ENCODE peak calls at places on chromosome 16, in four cellular contexts. T is mesendoderm, R is transverse colon, X is body of pancreas. P is an unnamed sample.
A peak's percentile ranks its signal among the peaks of the same experiment; 100 is the strongest.

GRCh38 chr16:69310479-69311114 is 553 bp upstream of the VPS4A start:
- DNase-seq in T (no peak), R (no peak), X (no peak), P (no peak)

GRCh38 chr16:81261049-81261648 is 22.7 kb downstream of the BCO1 start:
- DNase-seq in T (peak; percentile 45), R (no peak), X (no peak), P (no peak)

GRCh38 chr16:80739523-80739922 is 64.9 kb downstream of the CDYL2 start:
- DNase-seq in T (no peak), R (no peak), X (no peak), P (no peak)

GRCh38 chr16:57594531-57595031 is 33.8 kb upstream of the ADGRG1 start:
- DNase-seq in T (no peak), R (no peak), X (no peak), P (no peak)

GRCh38 chr16:9049241-9049640 is 42.2 kb upstream of the HAPSTR1 start:
- DNase-seq in T (no peak), R (no peak), X (no peak), P (no peak)

GRCh38 chr16:31333686-31334649 is 21.0 kb upstream of the ITGAX start:
- DNase-seq in T (peak; percentile 76), R (no peak), X (no peak), P (no peak)

GRCh38 chr16:275041-275621 is 613 bp downstream of the RGS11 start:
- DNase-seq in T (no peak), R (no peak), X (peak; percentile 44), P (no peak)

GRCh38 chr16:23156110-23156509 is 6.9 kb upstream of the USP31 start:
- DNase-seq in T (no peak), R (no peak), X (no peak), P (no peak)

GRCh38 chr16:52469775-52470174 is 77.2 kb downstream of the TOX3 start:
- DNase-seq in T (peak; percentile 48), R (no peak), X (no peak), P (no peak)

GRCh38 chr16:70736454-70737376 is 50.9 kb upstream of the MTSS2 start:
- DNase-seq in T (no peak), R (no peak), X (no peak), P (no peak)

GRCh38 chr16:50505714-50506542 is 42.3 kb upstream of the NKD1 start:
- DNase-seq in T (peak; percentile 87), R (no peak), X (no peak), P (no peak)

GRCh38 chr16:30761427-30761927 is 385 bp downstream of the CFAP119 start:
- DNase-seq in T (peak; percentile 61), R (peak; percentile 43), X (no peak), P (peak; percentile 59)

GRCh38 chr16:21608647-21609328 is 9.4 kb downstream of the METTL9 start:
- DNase-seq in T (no peak), R (no peak), X (no peak), P (no peak)

GRCh38 chr16:50102046-50102756 is 36.4 kb downstream of the HEATR3 start:
- DNase-seq in T (no peak), R (no peak), X (no peak), P (no peak)

GRCh38 chr16:24077989-24078388 is 178.1 kb upstream of the CACNG3 start:
- DNase-seq in T (no peak), R (no peak), X (no peak), P (no peak)

GRCh38 chr16:28531777-28532744 is 6.7 kb downstream of the NUPR1 start:
- DNase-seq in T (peak; percentile 67), R (peak; percentile 86), X (peak; percentile 93), P (peak; percentile 91)

GRCh38 chr16:78648517-78648916 is 549.1 kb downstream of the WWOX start:
- DNase-seq in T (no peak), R (no peak), X (no peak), P (no peak)

GRCh38 chr16:17544785-17545184 is 74.0 kb upstream of the XYLT1 start:
- DNase-seq in T (peak; percentile 53), R (no peak), X (no peak), P (peak; percentile 20)

GRCh38 chr16:74485916-74486315 is 64.6 kb upstream of the CLEC18B start:
- DNase-seq in T (peak; percentile 73), R (no peak), X (no peak), P (no peak)

GRCh38 chr16:66052745-66053144 is 313.7 kb upstream of the CDH5 start:
- DNase-seq in T (no peak), R (no peak), X (no peak), P (no peak)

GRCh38 chr16:14002416-14002815 is 68.7 kb upstream of the MRTFB start:
- DNase-seq in T (no peak), R (no peak), X (no peak), P (no peak)

GRCh38 chr16:24717411-24717810 is 12.0 kb upstream of the TNRC6A start:
- DNase-seq in T (no peak), R (no peak), X (no peak), P (no peak)

GRCh38 chr16:66984902-66985311 is 3.5 kb upstream of the CES4A start:
- DNase-seq in T (no peak), R (no peak), X (no peak), P (no peak)

GRCh38 chr16:1828645-1829410 is 1.8 kb downstream of the FAHD1 start:
- DNase-seq in T (no peak), R (no peak), X (no peak), P (peak; percentile 59)
- H3K4me3 ChIP-seq in T (no peak overlapping the region), R (peak overlapping the region; percentile 62), X (no peak overlapping the region), P (peak overlapping the region; percentile 92)

GRCh38 chr16:3690470-3690918 is 26.8 kb downstream of the TRAP1 start:
- DNase-seq in T (peak; percentile 91), R (peak; percentile 89), X (peak; percentile 92), P (peak; percentile 88)
- H3K4me3 ChIP-seq in T (no peak overlapping the region), R (no peak overlapping the region), X (no peak overlapping the region), P (no peak overlapping the region)

GRCh38 chr16:85759631-85760419 is 8.9 kb upstream of the C16orf74 start:
- DNase-seq in T (no peak), R (peak; percentile 66), X (peak; percentile 55), P (no peak)
- H3K4me3 ChIP-seq in T (no peak overlapping the region), R (no peak overlapping the region), X (no peak overlapping the region), P (no peak overlapping the region)

DNA sequence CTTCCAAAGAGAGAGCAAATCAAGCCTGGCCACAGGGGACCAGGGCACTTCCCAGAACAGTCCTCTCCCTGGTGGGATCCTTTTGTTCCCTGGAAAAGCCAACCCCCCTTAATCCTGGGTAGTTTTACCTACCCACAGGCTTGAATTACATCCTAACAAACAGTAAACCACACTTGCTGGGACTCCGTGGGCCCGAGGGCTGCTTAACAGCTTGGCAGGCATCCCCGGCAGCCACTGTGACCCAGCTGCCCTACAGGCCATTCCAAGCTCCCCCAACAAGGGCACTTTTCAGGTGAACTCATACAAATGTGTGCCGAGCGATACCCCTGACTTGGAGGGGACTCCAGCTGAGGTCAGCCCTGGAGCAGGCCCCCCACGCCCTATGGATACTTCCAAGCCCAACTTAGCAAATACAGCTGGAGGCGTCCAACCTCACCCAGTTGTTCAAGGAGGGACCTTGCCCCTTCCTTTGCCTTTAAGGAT is 26.4 kb downstream of the ADCY9 start:
- DNase-seq in T (no peak), R (peak; percentile 38), X (no peak), P (peak; percentile 47)
- H3K4me3 ChIP-seq in T (no peak overlapping the region), R (no peak overlapping the region), X (no peak overlapping the region), P (no peak overlapping the region)

P was measured in colonic mucosa.